ENCODE peak calls at places on chromosome 12, in nine cellular contexts. P is aorta, T is RWPE2, H is AG04450, E is right lobe of liver, M is adrenal gland, K is breast epithelium, F is right atrium auricular region, D is tibial artery. L is an unnamed sample.

GRCh38 chr12:98653866-98654493 is 8.9 kb downstream of the APAF1 start:
- DNase-seq in P (no peak), T (no peak), H (peak; percentile 34), E (no peak), M (no peak), K (no peak), F (no peak), D (no peak), L (no peak)

GRCh38 chr12:125280482-125281377 is 215.5 kb downstream of the AACS start:
- DNase-seq in P (no peak), T (no peak), H (no peak), E (no peak), M (no peak), K (no peak), F (no peak), D (no peak), L (no peak)

GRCh38 chr12:106097011-106097410 is 41.7 kb downstream of the NUAK1 start:
- DNase-seq in P (no peak), T (no peak), H (no peak), E (no peak), M (no peak), K (no peak), F (no peak), D (no peak), L (no peak)

GRCh38 chr12:54439096-54439495 is 20.0 kb upstream of the ITGA5 start:
- DNase-seq in P (no peak), T (no peak), H (no peak), E (no peak), M (no peak), K (no peak), F (no peak), D (no peak), L (no peak)

GRCh38 chr12:27057543-27057942 is 24.8 kb downstream of the C12orf71 start:
- DNase-seq in P (no peak), T (no peak), H (no peak), E (no peak), M (no peak), K (no peak), F (no peak), D (no peak), L (no peak)

GRCh38 chr12:95766356-95767019 is 24.1 kb downstream of the NTN4 start:
- DNase-seq in P (no peak), T (no peak), H (no peak), E (no peak), M (no peak), K (no peak), F (no peak), D (no peak), L (no peak)

GRCh38 chr12:92044435-92044834 is 101.2 kb downstream of the BTG1 start:
- DNase-seq in P (no peak), T (no peak), H (no peak), E (no peak), M (no peak), K (no peak), F (no peak), D (no peak), L (no peak)

GRCh38 chr12:99253068-99253467 is 394.5 kb upstream of the GARIN6 start:
- DNase-seq in P (no peak), T (no peak), H (no peak), E (no peak), M (no peak), K (no peak), F (no peak), D (no peak), L (no peak)

GRCh38 chr12:2959508-2960431 is 573 bp downstream of the TEAD4 start:
- DNase-seq in P (peak; percentile 93), T (no peak), H (no peak), E (peak; percentile 57), M (no peak), K (no peak), F (no peak), D (peak; percentile 82), L (peak; percentile 30)

GRCh38 chr12:38977132-38977531 is 71.7 kb upstream of the CPNE8 start:
- DNase-seq in P (no peak), T (no peak), H (no peak), E (no peak), M (no peak), K (no peak), F (no peak), D (no peak), L (no peak)
- H3K27ac ChIP-seq in P (no peak overlapping the region), T (no peak overlapping the region), H (no peak overlapping the region), E (no peak overlapping the region), M (no peak overlapping the region), K (no peak overlapping the region), F (no peak overlapping the region), D (no peak overlapping the region), L (no peak overlapping the region)

DNA sequence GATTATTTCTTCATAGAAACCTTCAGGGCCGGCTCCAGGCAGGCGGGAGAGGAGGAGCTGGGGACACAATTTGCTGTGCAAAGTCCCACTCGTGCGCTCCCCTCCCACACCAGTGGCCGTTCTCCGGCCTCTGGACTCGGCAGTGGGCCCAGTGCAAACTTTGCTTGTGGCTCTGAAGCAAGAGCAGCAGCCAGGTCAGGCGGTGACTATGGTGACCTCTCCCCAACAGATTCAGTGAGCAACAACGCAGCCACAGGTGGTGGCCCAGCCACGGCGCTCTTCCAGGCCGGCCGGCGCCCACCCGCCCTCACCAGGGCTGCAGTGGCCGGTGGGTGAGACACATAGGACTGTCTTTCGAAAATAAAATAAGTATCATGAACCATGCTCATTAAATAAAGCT is 29.5 kb downstream of the VPS37B start:
- DNase-seq in P (peak; percentile 68), T (no peak), H (no peak), E (peak; percentile 94), M (no peak), K (peak; percentile 42), F (no peak), D (peak; percentile 51), L (peak; percentile 71)
- H3K27ac ChIP-seq in P (no peak overlapping the region), T (peak overlapping the region; percentile 80), H (no peak overlapping the region), E (peak overlapping the region; percentile 50), M (no peak overlapping the region), K (peak overlapping the region; percentile 21), F (peak overlapping the region; percentile 74), D (no peak overlapping the region), L (peak overlapping the region; percentile 80)

DNA sequence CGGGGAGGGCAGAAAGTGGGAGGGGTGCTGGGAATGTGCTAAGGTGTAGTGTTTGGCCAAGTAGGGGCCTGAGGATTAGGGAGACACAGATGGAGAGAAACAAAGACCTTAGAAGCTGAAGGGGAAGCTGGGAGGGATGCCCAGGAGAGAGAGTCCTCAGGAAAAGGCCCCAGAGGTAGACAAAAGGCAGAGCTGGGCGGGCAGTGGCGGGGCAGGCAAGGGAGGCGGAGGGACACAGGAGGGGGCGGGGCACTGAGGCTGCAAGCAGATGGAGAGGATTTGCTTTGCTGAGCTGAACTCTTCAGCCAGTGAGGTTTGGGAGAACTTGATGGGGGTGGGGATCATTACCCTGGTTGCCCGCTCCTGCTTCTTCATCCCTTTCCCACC is 2.8 kb downstream of the PTMS start:
- DNase-seq in P (peak; percentile 86), T (no peak), H (no peak), E (peak; percentile 66), M (peak; percentile 40), K (no peak), F (no peak), D (peak; percentile 78), L (no peak)
- H3K27ac ChIP-seq in P (no peak overlapping the region), T (no peak overlapping the region), H (peak overlapping the region; percentile 31), E (no peak overlapping the region), M (no peak overlapping the region), K (peak overlapping the region; percentile 95), F (peak overlapping the region; percentile 88), D (peak overlapping the region; percentile 97), L (no peak overlapping the region)

GRCh38 chr12:133135747-133136146 is 5.3 kb downstream of the ZNF10 start:
- DNase-seq in P (no peak), T (no peak), H (no peak), E (no peak), M (no peak), K (no peak), F (no peak), D (no peak), L (no peak)
- H3K27ac ChIP-seq in P (no peak overlapping the region), T (no peak overlapping the region), H (no peak overlapping the region), E (no peak overlapping the region), M (no peak overlapping the region), K (no peak overlapping the region), F (no peak overlapping the region), D (no peak overlapping the region), L (no peak overlapping the region)

DNA sequence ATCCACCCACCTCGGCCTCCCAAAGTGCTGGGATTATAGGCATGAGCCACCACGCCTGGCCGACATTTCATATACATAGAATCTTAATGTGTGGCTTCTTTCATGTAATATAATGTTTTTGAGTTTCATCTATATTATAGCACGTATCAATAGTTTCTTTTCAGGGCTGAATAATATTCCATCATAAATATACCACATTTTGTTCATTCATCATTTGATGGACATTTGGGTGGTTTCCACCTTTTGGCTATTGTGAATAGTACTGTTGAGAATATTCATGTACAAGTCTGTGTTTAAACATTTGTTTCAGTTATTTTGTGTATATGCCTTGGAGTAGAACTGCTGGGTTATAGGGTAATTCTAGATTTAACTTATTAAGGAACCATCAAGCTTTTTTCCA is 12.0 kb downstream of the ACVR1B start:
- DNase-seq in P (no peak), T (no peak), H (no peak), E (no peak), M (no peak), K (no peak), F (no peak), D (no peak), L (no peak)
- H3K27ac ChIP-seq in P (no peak overlapping the region), T (no peak overlapping the region), H (no peak overlapping the region), E (no peak overlapping the region), M (no peak overlapping the region), K (no peak overlapping the region), F (no peak overlapping the region), D (no peak overlapping the region), L (no peak overlapping the region)

DNA sequence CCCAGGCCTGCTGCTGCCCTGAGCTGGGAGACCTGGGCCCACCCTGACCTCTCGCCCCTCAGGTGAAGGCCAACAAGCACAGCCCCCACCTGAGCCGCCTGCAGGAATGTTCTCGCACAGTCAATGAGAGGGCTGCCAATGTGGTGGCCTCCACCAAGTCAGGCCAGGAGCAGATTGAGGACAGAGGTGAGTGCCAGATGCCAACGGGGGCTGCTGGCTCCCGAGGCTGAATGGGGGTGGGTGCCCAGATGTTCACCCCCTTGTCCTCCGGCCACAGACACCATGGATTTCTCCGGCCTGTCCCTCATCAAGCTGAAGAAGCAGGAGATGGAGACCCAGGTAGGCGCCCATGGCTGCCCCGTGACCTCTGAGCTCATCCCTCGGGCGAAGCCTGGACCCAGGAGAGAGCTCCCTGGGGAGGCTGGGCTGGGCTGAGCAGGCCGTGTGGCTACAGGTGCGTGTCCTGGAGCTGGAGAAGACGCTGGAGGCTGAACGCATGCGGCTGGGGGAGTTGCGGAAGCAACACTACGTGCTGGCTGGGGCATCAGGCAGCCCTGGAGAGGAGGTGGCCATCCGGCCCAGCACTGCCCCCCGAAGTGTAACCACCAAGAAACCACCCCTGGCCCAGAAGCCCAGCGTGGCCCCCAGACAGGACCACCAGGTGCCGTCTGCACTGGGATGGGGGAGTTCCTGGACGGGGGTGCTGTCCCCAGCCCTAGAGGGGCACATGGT is 25.8 kb downstream of the HIP1R start:
- DNase-seq in P (peak; percentile 72), T (peak; percentile 64), H (no peak), E (peak; percentile 73), M (no peak), K (no peak), F (no peak), D (peak; percentile 65), L (no peak)
- H3K27ac ChIP-seq in P (no peak overlapping the region), T (peak overlapping the region; percentile 77), H (no peak overlapping the region), E (no peak overlapping the region), M (peak overlapping the region; percentile 62), K (peak overlapping the region; percentile 84), F (peak overlapping the region; percentile 62), D (peak overlapping the region; percentile 5), L (peak overlapping the region; percentile 56)

GRCh38 chr12:121989266-121989950 is 32.3 kb upstream of the BCL7A start:
- DNase-seq in P (no peak), T (no peak), H (no peak), E (no peak), M (no peak), K (no peak), F (no peak), D (no peak), L (no peak)
- H3K27ac ChIP-seq in P (no peak overlapping the region), T (no peak overlapping the region), H (no peak overlapping the region), E (no peak overlapping the region), M (no peak overlapping the region), K (no peak overlapping the region), F (no peak overlapping the region), D (no peak overlapping the region), L (no peak overlapping the region)